ENCODE peak calls at places on chromosomes 13 and 19, in seven cellular contexts. C is stimulated activated CD4-positive, alpha-beta T cell treated with anti-CD3 and anti-CD28 coated beads, Interleukin-15, amount 100 ng/mL, for 1 hour; Q is ACHN; V is activated CD4-positive, alpha-beta T cell treated with anti-CD3 and anti-CD28 coated beads for 1 hour; L is dorsolateral prefrontal cortex; R is heart right ventricle; W is spleen. S is an unnamed sample.

GRCh38 chr19:18418725-18419194 is 438 bp upstream of the SSBP4 start:
- DNase-seq in W (peak), V (no peak), L (peak), Q (no peak), R (no peak), C (no peak), S (no peak)

GRCh38 chr19:17616686-17616960 is 61.2 kb downstream of the COLGALT1 start:
- DNase-seq in L (no peak), Q (no peak), R (no peak), V (no peak), W (no peak), C (no peak), S (no peak)

GRCh38 chr19:19434483-19435045 is 29.1 kb downstream of the GATAD2A start:
- DNase-seq in W (no peak), L (no peak), Q (no peak), R (peak), V (no peak), C (no peak), S (no peak)

GRCh38 chr19:34274827-34275625 is 20.7 kb downstream of the GARRE1 start:
- DNase-seq in R (no peak), L (no peak), V (no peak), Q (no peak), C (no peak), W (no peak), S (peak)

GRCh38 chr13:108120332-108120731 is 95.0 kb downstream of the LIG4 start:
- DNase-seq in L (peak), Q (no peak), V (no peak), W (no peak), C (no peak), R (no peak), S (no peak)

GRCh38 chr13:110565296-110565695 is 3.8 kb upstream of the RAB20 start:
- DNase-seq in R (no peak), C (no peak), W (no peak), Q (no peak), L (no peak), V (no peak), S (no peak)

GRCh38 chr13:97226013-97226412 is 3.9 kb downstream of the MBNL2 start:
- DNase-seq in R (no peak), W (no peak), V (no peak), Q (no peak), L (no peak), C (no peak), S (peak)

GRCh38 chr13:83975668-83976165 is 93.4 kb upstream of the SLITRK1 start:
- DNase-seq in V (no peak), R (no peak), C (no peak), W (no peak), L (no peak), Q (no peak), S (no peak)

GRCh38 chr13:52738719-52739467 is 727 bp downstream of the CNMD start:
- DNase-seq in L (no peak), R (no peak), C (peak), Q (peak), W (peak), V (no peak), S (no peak)

GRCh38 chr19:34241513-34242337 is 12.6 kb upstream of the GARRE1 start:
- DNase-seq in C (no peak), Q (no peak), R (no peak), L (no peak), W (no peak), V (no peak), S (no peak)

GRCh38 chr13:112716461-112716820 is 26.6 kb downstream of the ATP11A start:
- DNase-seq in Q (no peak), C (no peak), R (no peak), L (no peak), V (no peak), W (peak), S (no peak)

GRCh38 chr13:51585234-51585672 is 991 bp downstream of the WDFY2 start:
- DNase-seq in R (no peak), W (no peak), C (no peak), Q (peak), L (no peak), V (no peak), S (no peak)

GRCh38 chr19:29576761-29577661 is 29.1 kb upstream of the POP4 start:
- DNase-seq in R (no peak), C (no peak), V (no peak), Q (peak), W (no peak), L (no peak), S (no peak)

GRCh38 chr19:31675187-31675913 is 326.1 kb upstream of the TSHZ3 start:
- DNase-seq in L (no peak), R (no peak), Q (no peak), V (no peak), W (no peak), C (no peak), S (no peak)

GRCh38 chr13:20125129-20125782 is 35.6 kb downstream of the GJA3 start:
- DNase-seq in V (no peak), L (no peak), W (no peak), Q (peak), R (no peak), C (no peak), S (no peak)

GRCh38 chr19:32519023-32519422 is 62.0 kb upstream of the PDCD5 start:
- DNase-seq in L (no peak), R (no peak), Q (no peak), C (no peak), V (no peak), W (no peak), S (no peak)

GRCh38 chr19:16678498-16678897 is 17.6 kb downstream of the TMEM38A start:
- DNase-seq in V (no peak), C (no peak), L (peak), R (no peak), W (no peak), Q (no peak), S (no peak)

GRCh38 chr19:5114713-5115112 is 145.8 kb downstream of the KDM4B start:
- DNase-seq in L (no peak), V (no peak), R (no peak), W (no peak), Q (no peak), C (no peak), S (no peak)

GRCh38 chr13:96982672-96983071 is 11.6 kb downstream of the OXGR1 start:
- DNase-seq in V (no peak), C (no peak), L (no peak), W (no peak), R (no peak), Q (no peak), S (no peak)

GRCh38 chr13:98327326-98328314 is 150.6 kb upstream of the RNF113B start:
- DNase-seq in L (no peak), W (no peak), Q (no peak), C (no peak), V (no peak), R (no peak), S (no peak)

GRCh38 chr19:49362048-49362925 is at the start of gene TEAD2:
- DNase-seq in Q (peak), V (no peak), R (peak), C (no peak), W (peak), L (no peak), S (peak)

GRCh38 chr13:101739382-101740178 is 287.1 kb downstream of the ITGBL1 start:
- DNase-seq in C (no peak), V (no peak), Q (peak), W (no peak), R (no peak), L (no peak), S (no peak)

GRCh38 chr19:51020988-51021651 is 1.6 kb upstream of the KLK10 start:
- DNase-seq in R (no peak), Q (peak), V (no peak), W (no peak), C (no peak), L (peak), S (no peak)

GRCh38 chr13:98484289-98485219 is 92.4 kb downstream of the STK24 start:
- DNase-seq in R (peak), V (peak), Q (peak), C (peak), W (peak), L (no peak), S (no peak)

GRCh38 chr19:23075031-23075733 is 41.6 kb upstream of the ZNF730 start:
- DNase-seq in Q (peak), R (peak), C (no peak), W (peak), V (no peak), L (peak), S (no peak)

GRCh38 chr19:51687791-51688664 is 5.1 kb upstream of the SPACA6 start:
- DNase-seq in R (peak), V (no peak), Q (peak), C (no peak), W (peak), L (peak), S (no peak)

GRCh38 chr19:47229674-47230121 is 1.3 kb downstream of the BBC3 start:
- DNase-seq in R (no peak), L (no peak), C (no peak), Q (no peak), W (no peak), V (no peak), S (no peak)

GRCh38 chr19:22595918-22596341 is 38.2 kb upstream of the ZNF492 start:
- DNase-seq in V (no peak), W (no peak), Q (no peak), C (no peak), R (peak), L (peak), S (no peak)

GRCh38 chr19:46731007-46731501 is 14.1 kb upstream of the PRKD2 start:
- DNase-seq in Q (peak), R (no peak), L (peak), W (peak), V (no peak), C (no peak), S (no peak)

GRCh38 chr13:43309301-43309700 is 285.9 kb downstream of the DNAJC15 start:
- DNase-seq in L (no peak), V (no peak), R (no peak), C (no peak), W (no peak), Q (no peak), S (no peak)